ENCODE peak calls at places on chromosome 7, in six cellular contexts. K is HCT116, Y is ovary, P is suprapubic skin, J is IMR-90, D is K562. E is an unnamed sample.

GRCh38 chr7:17183630-17184328 is 114.7 kb upstream of the AHR start:
- DNase-seq in K (no peak), Y (no peak), P (no peak), J (no peak), D (no peak), E (no peak)

GRCh38 chr7:110386006-110386405 is 704.9 kb upstream of the LRRN3 start:
- DNase-seq in K (peak), Y (no peak), P (no peak), J (no peak), D (no peak), E (no peak)

GRCh38 chr7:26508481-26508880 is 216.8 kb downstream of the SNX10 start:
- DNase-seq in K (no peak), Y (no peak), P (no peak), J (no peak), D (no peak), E (no peak)

GRCh38 chr7:117184367-117184766 is 138.5 kb downstream of the WNT2 start:
- DNase-seq in K (no peak), Y (no peak), P (no peak), J (no peak), D (no peak), E (peak)

GRCh38 chr7:157791666-157792065 is 454.9 kb downstream of the DNAJB6 start:
- DNase-seq in K (no peak), Y (no peak), P (no peak), J (no peak), D (no peak), E (no peak)

GRCh38 chr7:87935373-87935706 is 1.3 kb downstream of the ADAM22 start:
- DNase-seq in K (no peak), Y (no peak), P (no peak), J (no peak), D (no peak), E (no peak)

GRCh38 chr7:95758187-95758586 is 14.2 kb upstream of the DYNC1I1 start:
- DNase-seq in K (no peak), Y (no peak), P (no peak), J (no peak), D (no peak), E (no peak)

GRCh38 chr7:126052229-126052628 is 1122.6 kb upstream of the POT1 start:
- DNase-seq in K (no peak), Y (no peak), P (no peak), J (no peak), D (no peak), E (no peak)

GRCh38 chr7:6653101-6653995 is 16.2 kb downstream of the ZNF316 start:
- DNase-seq in K (no peak), Y (no peak), P (no peak), J (no peak), D (no peak), E (no peak)

GRCh38 chr7:151924508-151924907 is 31.7 kb upstream of the GALNTL5 start:
- DNase-seq in K (no peak), Y (no peak), P (no peak), J (no peak), D (no peak), E (no peak)

GRCh38 chr7:134690016-134690415 is 43.4 kb downstream of the BPGM start:
- DNase-seq in K (no peak), Y (peak), P (no peak), J (peak), D (no peak), E (peak)

GRCh38 chr7:128835790-128836641 is 5.8 kb downstream of the FLNC start:
- DNase-seq in K (no peak), Y (peak), P (peak), J (peak), D (no peak), E (no peak)

GRCh38 chr7:124992881-124993562 is 63.4 kb upstream of the POT1 start:
- DNase-seq in K (no peak), Y (no peak), P (no peak), J (peak), D (peak), E (no peak)

GRCh38 chr7:68505721-68506120 is 1092.6 kb upstream of the AUTS2 start:
- DNase-seq in K (no peak), Y (no peak), P (no peak), J (no peak), D (no peak), E (no peak)

GRCh38 chr7:128177768-128178550 is 63.1 kb upstream of the LEP start:
- DNase-seq in K (no peak), Y (no peak), P (no peak), J (no peak), D (no peak), E (no peak)

GRCh38 chr7:138324905-138325304 is 135.2 kb upstream of the TRIM24 start:
- DNase-seq in K (no peak), Y (no peak), P (no peak), J (no peak), D (no peak), E (no peak)

GRCh38 chr7:23469961-23470250 is 385 bp downstream of the IGF2BP3 start:
- DNase-seq in K (no peak), Y (no peak), P (no peak), J (no peak), D (no peak), E (no peak)

GRCh38 chr7:112985377-112985987 is 101.1 kb downstream of the GPR85 start:
- DNase-seq in K (no peak), Y (no peak), P (no peak), J (peak), D (no peak), E (no peak)

GRCh38 chr7:115475774-115476407 is 554.0 kb downstream of the MDFIC start:
- DNase-seq in K (no peak), Y (no peak), P (no peak), J (no peak), D (no peak), E (no peak)

GRCh38 chr7:122756860-122757259 is 54.1 kb upstream of the RNF148 start:
- DNase-seq in K (no peak), Y (no peak), P (no peak), J (no peak), D (no peak), E (no peak)

GRCh38 chr7:4084271-4084670 is 597.8 kb upstream of the FOXK1 start:
- DNase-seq in K (no peak), Y (no peak), P (no peak), J (no peak), D (no peak), E (no peak)

GRCh38 chr7:68420342-68420750 is 1177.9 kb upstream of the AUTS2 start:
- DNase-seq in K (no peak), Y (no peak), P (no peak), J (no peak), D (no peak), E (no peak)

GRCh38 chr7:102152672-102153585 is 133.7 kb upstream of the SH2B2 start:
- DNase-seq in K (peak), Y (no peak), P (no peak), J (peak), D (no peak), E (no peak)

GRCh38 chr7:86534641-86535040 is 109.1 kb upstream of the GRM3 start:
- DNase-seq in K (no peak), Y (no peak), P (no peak), J (no peak), D (no peak), E (no peak)

GRCh38 chr7:69430502-69431145 is 167.7 kb upstream of the AUTS2 start:
- DNase-seq in K (no peak), Y (peak), P (no peak), J (no peak), D (no peak), E (no peak)

GRCh38 chr7:5869691-5870090 is 10.9 kb upstream of the OCM start:
- DNase-seq in K (no peak), Y (no peak), P (no peak), J (no peak), D (no peak), E (no peak)

GRCh38 chr7:139714163-139714901 is 63.5 kb downstream of the HIPK2 start:
- DNase-seq in K (no peak), Y (no peak), P (no peak), J (no peak), D (no peak), E (no peak)

GRCh38 chr7:68734431-68734830 is 863.8 kb upstream of the AUTS2 start:
- DNase-seq in K (no peak), Y (no peak), P (no peak), J (no peak), D (no peak), E (no peak)

GRCh38 chr7:2631924-2632716 is at the start of gene TTYH3:
- DNase-seq in K (no peak), Y (peak), P (peak), J (no peak), D (no peak), E (no peak)
- TF ChIP-seq POLR2A in K (no peak), Y (peak), P (peak), J (no peak), D (no peak), E (no peak)

GRCh38 chr7:21429021-21429420 is 1.1 kb downstream of the SP4 start:
- DNase-seq in K (no peak), Y (no peak), P (no peak), J (no peak), D (peak), E (peak)

GRCh38 chr7:21426286-21426957 is 1.5 kb upstream of the SP4 start:
- DNase-seq in K (no peak), Y (no peak), P (no peak), J (no peak), D (no peak), E (peak)

GRCh38 chr7:21426958-21427860 is 674 bp upstream of the SP4 start:
- DNase-seq in K (peak), Y (peak), P (peak), J (peak), D (peak), E (peak)

GRCh38 chr7:21428642-21428941 is 709 bp downstream of the SP4 start:
- DNase-seq in K (no peak), Y (no peak), P (no peak), J (no peak), D (no peak), E (no peak)

DNA sequence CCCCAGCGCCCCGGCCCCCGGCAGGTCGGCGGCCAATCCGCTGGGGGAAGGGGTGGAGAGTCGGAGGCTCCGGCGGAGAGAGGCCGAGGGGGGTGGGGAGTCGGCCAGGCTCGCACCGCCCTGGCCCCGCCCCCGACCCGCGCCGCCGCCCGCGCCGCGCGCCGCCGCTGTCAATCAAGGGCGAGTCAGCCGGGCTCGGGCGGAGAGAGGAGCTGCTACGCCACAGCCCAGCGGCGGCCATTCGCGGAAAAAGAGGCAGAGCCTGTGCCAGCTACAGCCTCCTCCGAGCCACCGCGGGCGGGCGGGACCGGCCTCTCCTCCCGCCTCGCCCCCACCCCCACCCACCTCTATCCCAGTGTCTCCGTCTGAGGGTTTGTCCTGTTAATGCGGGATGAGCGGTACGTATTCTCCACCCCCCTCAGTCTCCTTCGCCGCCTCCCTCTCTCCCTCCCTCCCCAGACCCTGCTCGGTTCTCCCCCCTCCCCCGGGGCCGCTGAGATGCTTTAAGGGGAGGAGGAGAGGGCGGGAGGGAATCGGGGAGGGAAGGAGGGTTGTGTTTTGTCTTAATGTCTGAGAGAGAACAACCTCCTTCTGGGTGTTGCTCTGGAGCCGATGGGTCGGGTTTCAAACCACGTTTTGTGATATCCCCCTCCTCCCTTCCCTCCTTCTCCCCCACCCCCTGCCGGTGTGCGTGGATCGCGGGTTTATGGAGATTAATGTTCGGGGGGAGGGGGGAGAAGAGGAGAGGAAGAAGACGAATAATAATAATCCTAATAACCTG is at the start of gene SP4:
- DNase-seq in K (peak), Y (peak), P (peak), J (peak), D (peak), E (peak)
- TF ChIP-seq POLR2A in K (peak), Y (peak), P (peak), J (peak), D (peak), E (no peak)

GRCh38 chr7:24755541-24756416 is 1.5 kb downstream of the GSDME start:
- DNase-seq in K (no peak), Y (no peak), P (no peak), J (peak), D (no peak), E (no peak)
- TF ChIP-seq POLR2A in K (no peak), Y (no peak), P (no peak), J (peak), D (no peak), E (no peak)

DNA sequence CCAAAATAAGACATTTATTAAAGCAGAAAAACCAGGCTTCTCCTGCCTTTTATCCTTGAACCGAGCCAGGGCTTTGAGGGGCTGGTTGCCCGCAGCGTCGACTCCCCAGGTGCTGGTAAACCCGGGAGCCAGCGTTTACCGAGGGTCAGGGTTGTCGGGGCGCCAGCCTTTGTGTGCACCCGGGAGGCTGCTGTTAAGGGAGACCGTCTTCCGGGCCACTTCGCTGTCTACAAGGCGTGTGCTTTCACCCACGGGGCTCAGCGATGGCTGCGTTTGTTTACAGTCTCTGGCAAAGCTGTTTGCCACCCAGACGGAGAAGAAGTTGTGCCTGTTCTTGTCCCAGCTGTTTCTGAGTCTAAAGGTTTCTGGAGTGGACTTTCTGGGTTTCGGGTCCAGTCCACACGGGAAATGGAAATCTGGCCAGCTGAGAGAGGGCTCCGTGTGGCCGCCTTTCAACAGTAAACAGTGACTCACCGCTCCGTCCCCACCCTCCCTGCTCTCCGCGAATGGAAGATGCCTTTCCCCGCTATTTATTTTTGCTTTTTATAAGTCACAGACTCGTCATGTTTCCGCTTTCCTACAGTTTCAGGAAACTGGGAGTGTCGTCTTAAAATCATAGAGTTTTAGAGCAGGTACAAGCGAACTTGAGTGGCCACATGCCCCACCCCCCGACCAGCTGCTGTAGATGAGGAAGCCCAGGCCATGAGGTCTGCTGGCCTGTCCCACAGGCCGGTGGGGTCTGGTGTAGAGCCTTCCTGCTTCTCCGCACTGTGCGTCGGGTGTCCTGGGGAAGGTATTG is 2.2 kb downstream of the MAFK start:
- DNase-seq in K (peak), Y (peak), P (peak), J (peak), D (peak), E (peak)
- TF ChIP-seq POLR2A in K (no peak), Y (peak), P (peak), J (peak), D (no peak), E (no peak)

E was measured in erythroblast.